ENCODE peak calls at places on chromosome 9, in seven cellular contexts. T, X, O, E, K, Q and U are unnamed samples.

GRCh38 chr9:34627716-34628655 is 880 bp downstream of the ARID3C start:
- DNase-seq in T (no peak), O (no peak), X (no peak), K (no peak), Q (no peak), E (no peak), U (no peak)

GRCh38 chr9:94826644-94827410 is 100.3 kb downstream of the AOPEP start:
- DNase-seq in K (no peak), E (no peak), Q (no peak), X (no peak), T (no peak), O (no peak), U (no peak)

GRCh38 chr9:136628287-136628686 is 34.4 kb upstream of the EGFL7 start:
- DNase-seq in O (no peak), X (no peak), E (no peak), T (no peak), Q (no peak), K (no peak), U (no peak)

GRCh38 chr9:93225417-93225816 is 41.5 kb downstream of the WNK2 start:
- DNase-seq in E (no peak), X (no peak), O (no peak), T (no peak), Q (no peak), K (no peak), U (no peak)

GRCh38 chr9:129601082-129601674 is 19.7 kb downstream of the C9orf50 start:
- DNase-seq in Q (no peak), T (no peak), K (no peak), O (no peak), X (no peak), E (no peak), U (no peak)

GRCh38 chr9:107174441-107174840 is 108.6 kb upstream of the RAD23B start:
- DNase-seq in X (no peak), E (no peak), Q (no peak), O (no peak), K (no peak), T (no peak), U (no peak)

GRCh38 chr9:109401169-109401989 is 80.5 kb upstream of the EPB41L4B start:
- DNase-seq in E (peak; percentile 55), Q (no peak), T (no peak), K (no peak), X (peak; percentile 48), O (peak; percentile 72), U (peak; percentile 77)

GRCh38 chr9:36930941-36931340 is 103.1 kb downstream of the PAX5 start:
- DNase-seq in K (no peak), X (no peak), E (no peak), T (no peak), O (no peak), Q (no peak), U (no peak)

GRCh38 chr9:2336055-2336454 is 285.5 kb upstream of the VLDLR start:
- DNase-seq in E (peak; percentile 16), X (no peak), O (peak; percentile 21), Q (no peak), T (no peak), K (no peak), U (no peak)

GRCh38 chr9:110582156-110582555 is 2.6 kb upstream of the SVEP1 start:
- DNase-seq in E (no peak), X (no peak), Q (no peak), K (no peak), O (no peak), T (no peak), U (peak; percentile 36)

GRCh38 chr9:110580850-110581249 is 1.3 kb upstream of the SVEP1 start:
- DNase-seq in O (peak; percentile 93), E (peak; percentile 95), Q (no peak), T (no peak), X (no peak), K (no peak), U (peak; percentile 86)

GRCh38 chr9:110579763-110580255 is 268 bp upstream of the SVEP1 start:
- DNase-seq in O (no peak), K (no peak), Q (no peak), X (no peak), E (no peak), T (peak; percentile 12), U (peak; percentile 58)

GRCh38 chr9:110578896-110579752 is at the start of gene SVEP1:
- DNase-seq in K (no peak), Q (peak; percentile 34), X (peak; percentile 7), O (peak; percentile 73), E (peak; percentile 51), T (peak; percentile 46), U (peak; percentile 67)

DNA sequence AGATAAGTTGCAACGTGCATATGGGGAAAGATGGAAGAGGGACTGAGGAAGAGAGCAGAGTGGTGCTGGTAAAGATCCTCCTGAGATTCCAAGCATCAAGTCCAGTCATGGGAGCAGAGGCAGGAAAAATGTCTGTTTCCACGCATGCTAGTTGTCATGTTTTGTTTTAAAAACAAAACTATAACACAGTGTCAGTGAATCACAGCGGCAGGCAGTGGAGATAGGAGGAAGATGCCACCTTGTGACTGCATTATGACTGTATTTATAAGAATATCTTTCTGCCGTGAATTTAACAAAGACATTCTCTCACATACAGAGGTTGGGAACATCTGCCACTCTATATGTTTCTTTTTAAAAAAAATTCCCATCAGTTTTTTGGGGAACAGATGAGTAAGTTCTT is 3.7 kb upstream of the SVEP1 start:
- DNase-seq in O (peak; percentile 46), T (no peak), K (no peak), E (no peak), Q (no peak), X (no peak), U (peak; percentile 59)
- TF ChIP-seq CTCF in O (peak; percentile 10), T (peak; percentile 42), K (no peak), E (no peak), Q (no peak), X (no peak), U (peak; percentile 41)

DNA sequence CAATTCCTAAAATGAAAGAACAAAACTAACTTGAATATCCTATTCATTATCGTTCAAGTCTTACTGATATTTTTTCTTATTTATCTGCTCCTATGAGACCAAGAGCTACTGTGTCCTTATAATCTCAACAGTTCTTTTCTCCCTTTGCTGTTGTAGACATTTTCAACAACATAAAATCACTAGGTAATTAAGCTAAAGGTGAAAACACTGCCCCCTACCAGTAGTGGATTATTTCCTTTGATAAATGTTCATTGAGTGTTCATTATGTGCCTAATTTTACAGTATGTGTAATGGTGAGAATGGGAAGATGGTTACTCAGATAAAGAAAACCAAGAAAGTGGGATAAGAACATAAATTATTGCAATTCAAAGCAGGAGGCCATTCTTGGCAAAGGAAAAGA is 41.4 kb upstream of the PAPPA start:
- DNase-seq in K (no peak), X (no peak), Q (no peak), O (peak; percentile 46), E (peak; percentile 45), T (no peak), U (peak; percentile 59)
- TF ChIP-seq CTCF in K (no peak), X (no peak), Q (no peak), O (peak; percentile 34), E (peak; percentile 37), T (peak; percentile 41), U (peak; percentile 18)

DNA sequence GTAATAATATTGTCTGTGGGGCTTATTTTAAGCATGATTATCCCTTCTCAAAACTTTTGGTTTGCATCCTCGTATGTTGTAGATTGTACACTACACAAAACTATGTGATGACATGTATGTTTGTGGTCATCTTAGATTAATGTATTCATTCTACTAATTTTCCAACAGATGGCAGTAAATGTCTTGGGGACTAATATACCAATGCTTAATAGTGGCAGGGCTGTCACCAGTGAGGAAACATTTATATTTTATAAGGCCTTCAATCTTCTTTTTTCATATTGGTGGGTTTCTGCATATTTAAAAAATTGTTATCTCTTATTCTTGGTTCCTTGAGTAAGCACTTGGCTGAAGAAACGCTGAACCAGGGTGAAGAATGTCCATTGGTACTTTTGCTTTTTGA is 530.4 kb downstream of the RASEF start:
- DNase-seq in O (peak; percentile 27), E (peak; percentile 48), Q (no peak), T (no peak), K (no peak), X (no peak), U (peak; percentile 29)
- TF ChIP-seq CTCF in O (peak; percentile 39), E (no peak), Q (no peak), T (peak; percentile 59), K (no peak), X (peak; percentile 17), U (peak; percentile 37)

DNA sequence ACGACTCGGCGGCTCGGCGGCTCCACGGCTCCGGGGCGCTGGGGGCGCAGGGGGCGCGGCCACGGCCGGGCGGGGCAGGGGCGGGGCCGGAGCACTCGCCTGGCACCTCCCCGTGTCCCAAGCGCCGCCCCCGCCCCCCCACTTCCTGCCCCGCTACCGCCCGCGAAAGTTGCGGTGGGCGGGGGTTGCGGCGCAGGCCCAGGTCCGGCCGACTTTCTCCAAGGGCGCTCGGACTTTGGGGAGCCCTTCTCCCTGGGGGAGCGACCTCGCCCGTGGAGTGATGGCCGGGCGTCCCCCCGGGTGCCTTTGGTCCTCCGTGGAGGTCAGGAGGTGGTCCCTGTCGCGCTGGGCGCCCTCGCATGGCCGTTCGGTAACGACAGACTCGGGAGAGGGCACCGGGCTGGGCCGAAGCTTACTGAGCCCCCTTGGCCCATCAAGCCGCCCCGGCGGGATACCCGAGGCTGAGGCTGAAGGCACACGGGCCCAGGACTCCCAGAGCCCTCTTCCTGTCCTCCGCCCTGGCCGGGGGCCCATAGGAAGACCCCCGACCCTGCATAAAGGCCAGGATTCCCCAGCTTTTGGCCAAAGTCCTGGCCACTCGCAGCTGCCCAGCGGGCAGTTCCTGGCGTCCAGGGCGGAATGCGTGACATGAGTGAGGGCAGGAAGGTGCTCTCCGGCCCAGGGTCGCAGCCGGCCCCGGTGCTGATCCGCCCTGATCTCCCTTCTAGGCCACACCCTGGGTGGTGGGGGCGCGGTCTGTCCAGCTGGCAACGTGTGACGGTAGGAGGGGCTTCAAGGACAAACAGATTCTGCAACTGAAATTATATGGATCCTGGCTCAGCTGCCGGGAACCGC is 883 bp upstream of the VAV2 start:
- DNase-seq in O (peak; percentile 92), T (peak; percentile 86), X (peak; percentile 81), K (peak; percentile 78), Q (peak; percentile 84), E (peak; percentile 86), U (peak; percentile 89)
- TF ChIP-seq CTCF in O (peak; percentile 39), T (peak; percentile 73), X (no peak), K (peak; percentile 48), Q (peak; percentile 34), E (peak; percentile 63), U (peak; percentile 28)